ENCODE peak calls at places on chromosomes 11 and 22, in six cellular contexts. V is transverse colon, G is cardiac fibroblast, H is NB4, Y is neural crest cell, J is WTC11. K is an unnamed sample.
A peak's percentile ranks its signal among the peaks of the same experiment; 100 is the strongest.

GRCh38 chr11:99352642-99353041 is 331.9 kb downstream of the CNTN5 start:
- DNase-seq in V (no peak), G (no peak), H (no peak), Y (no peak), J (no peak), K (no peak)

GRCh38 chr11:2465201-2466068 is 20.6 kb downstream of the KCNQ1 start:
- DNase-seq in V (no peak), G (no peak), H (no peak), Y (no peak), J (no peak), K (no peak)

GRCh38 chr11:118152552-118153471 is at the start of gene SCN4B:
- DNase-seq in V (peak; percentile 53), G (peak; percentile 56), H (peak; percentile 55), Y (peak; percentile 61), J (peak; percentile 81), K (peak; percentile 62)

GRCh38 chr11:104338186-104338585 is 174.2 kb upstream of the PDGFD start:
- DNase-seq in V (no peak), G (no peak), H (no peak), Y (no peak), J (no peak), K (no peak)

GRCh38 chr11:76689861-76690260 is 19.3 kb upstream of the LRRC32 start:
- DNase-seq in V (no peak), G (no peak), H (no peak), Y (no peak), J (no peak), K (no peak)

GRCh38 chr11:127252321-127252720 is 251.8 kb upstream of the KIRREL3 start:
- DNase-seq in V (no peak), G (no peak), H (no peak), Y (no peak), J (no peak), K (no peak)

GRCh38 chr11:110003426-110003825 is 89.8 kb upstream of the ZC3H12C start:
- DNase-seq in V (peak; percentile 9), G (no peak), H (no peak), Y (no peak), J (no peak), K (no peak)

GRCh38 chr11:11263238-11264030 is 89.6 kb downstream of the CSNK2A3 start:
- DNase-seq in V (no peak), G (peak; percentile 8), H (no peak), Y (no peak), J (no peak), K (peak; percentile 16)

GRCh38 chr11:11580831-11581492 is 40.8 kb downstream of the GALNT18 start:
- DNase-seq in V (no peak), G (no peak), H (no peak), Y (no peak), J (no peak), K (no peak)

GRCh38 chr22:47219789-47220188 is 457.3 kb downstream of the TBC1D22A start:
- DNase-seq in V (no peak), G (no peak), H (no peak), Y (no peak), J (no peak), K (no peak)

GRCh38 chr22:40462195-40462988 is 92.0 kb downstream of the SGSM3 start:
- DNase-seq in V (no peak), G (no peak), H (peak; percentile 50), Y (no peak), J (no peak), K (no peak)

GRCh38 chr22:17243524-17243923 is 24.3 kb upstream of the ADA2 start:
- DNase-seq in V (peak; percentile 27), G (no peak), H (peak; percentile 52), Y (no peak), J (no peak), K (no peak)

GRCh38 chr11:109173504-109173903 is 248.5 kb upstream of the C11orf87 start:
- DNase-seq in V (no peak), G (no peak), H (no peak), Y (no peak), J (no peak), K (no peak)

GRCh38 chr22:22931557-22932270 is 44.1 kb downstream of the IGLL5 start:
- DNase-seq in V (peak; percentile 75), G (no peak), H (no peak), Y (no peak), J (no peak), K (no peak)

GRCh38 chr11:130924750-130925149 is 8.5 kb upstream of the SNX19 start:
- DNase-seq in V (no peak), G (no peak), H (no peak), Y (no peak), J (no peak), K (no peak)

GRCh38 chr11:130829801-130830562 is 86.3 kb downstream of the SNX19 start:
- DNase-seq in V (peak; percentile 28), G (peak; percentile 67), H (no peak), Y (no peak), J (no peak), K (no peak)

GRCh38 chr11:126404367-126404766 is 48.9 kb downstream of the ST3GAL4 start:
- DNase-seq in V (no peak), G (no peak), H (no peak), Y (no peak), J (no peak), K (no peak)

GRCh38 chr11:119483341-119483880 is 60.4 kb upstream of the THY1 start:
- DNase-seq in V (no peak), G (no peak), H (no peak), Y (no peak), J (no peak), K (no peak)

GRCh38 chr22:44129614-44129976 is 51.1 kb upstream of the PARVG start:
- DNase-seq in V (no peak), G (peak; percentile 16), H (no peak), Y (no peak), J (no peak), K (no peak)

GRCh38 chr11:123272565-123272964 is 77.5 kb upstream of the CLMP start:
- DNase-seq in V (no peak), G (no peak), H (no peak), Y (no peak), J (no peak), K (no peak)

GRCh38 chr11:69957849-69958248 is 120.3 kb upstream of the ANO1 start:
- DNase-seq in V (no peak), G (no peak), H (no peak), Y (no peak), J (no peak), K (no peak)

GRCh38 chr11:69956669-69957190 is 121.4 kb upstream of the ANO1 start:
- DNase-seq in V (no peak), G (no peak), H (no peak), Y (no peak), J (no peak), K (no peak)

GRCh38 chr11:69959461-69959860 is 118.7 kb upstream of the ANO1 start:
- DNase-seq in V (no peak), G (no peak), H (no peak), Y (no peak), J (no peak), K (no peak)

GRCh38 chr11:69961738-69962137 is 116.4 kb upstream of the ANO1 start:
- DNase-seq in V (no peak), G (no peak), H (no peak), Y (no peak), J (no peak), K (no peak)

DNA sequence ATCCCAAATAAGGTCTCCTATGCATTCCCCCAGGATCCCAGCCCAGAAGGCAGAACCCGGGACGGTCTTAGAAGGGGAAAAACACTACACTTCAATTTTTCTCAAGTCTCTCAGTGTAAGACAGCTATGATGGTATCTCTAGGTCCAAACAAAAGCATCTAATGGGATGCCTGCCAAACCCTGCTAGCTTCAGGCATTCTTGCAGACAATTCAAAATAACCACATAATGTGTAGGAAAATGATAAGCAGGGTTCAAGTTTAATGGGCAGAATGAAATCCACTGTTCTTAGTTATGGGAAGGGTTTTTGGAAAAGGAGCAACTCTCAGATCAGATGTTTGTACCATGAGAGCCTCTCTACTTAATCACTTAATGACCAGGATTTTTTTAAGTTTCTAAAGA is 119.8 kb upstream of the ANO1 start:
- DNase-seq in V (no peak), G (peak; percentile 57), H (no peak), Y (no peak), J (no peak), K (no peak)
- TF ChIP-seq CTCF in V (no peak), G (no peak), H (no peak), Y (no peak), J (no peak), K (no peak)

GRCh38 chr11:129277216-129277838 is 85.2 kb upstream of the ARHGAP32 start:
- DNase-seq in V (no peak), G (no peak), H (no peak), Y (no peak), J (no peak), K (no peak)

GRCh38 chr11:129279326-129280026 is 87.4 kb upstream of the ARHGAP32 start:
- DNase-seq in V (peak; percentile 84), G (peak; percentile 86), H (peak; percentile 72), Y (peak; percentile 74), J (peak; percentile 72), K (peak; percentile 84)

GRCh38 chr11:129281471-129282268 is 89.5 kb upstream of the ARHGAP32 start:
- DNase-seq in V (no peak), G (no peak), H (no peak), Y (no peak), J (no peak), K (no peak)

GRCh38 chr11:129280027-129280811 is 88.1 kb upstream of the ARHGAP32 start:
- DNase-seq in V (peak; percentile 8), G (peak; percentile 14), H (peak; percentile 26), Y (no peak), J (no peak), K (no peak)

GRCh38 chr11:129278586-129279319 is 86.6 kb upstream of the ARHGAP32 start:
- DNase-seq in V (peak; percentile 12), G (peak; percentile 27), H (peak; percentile 11), Y (peak; percentile 21), J (peak; percentile 31), K (peak; percentile 21)
- TF ChIP-seq CTCF in V (no peak), G (no peak), H (no peak), Y (no peak), J (no peak), K (no peak)

DNA sequence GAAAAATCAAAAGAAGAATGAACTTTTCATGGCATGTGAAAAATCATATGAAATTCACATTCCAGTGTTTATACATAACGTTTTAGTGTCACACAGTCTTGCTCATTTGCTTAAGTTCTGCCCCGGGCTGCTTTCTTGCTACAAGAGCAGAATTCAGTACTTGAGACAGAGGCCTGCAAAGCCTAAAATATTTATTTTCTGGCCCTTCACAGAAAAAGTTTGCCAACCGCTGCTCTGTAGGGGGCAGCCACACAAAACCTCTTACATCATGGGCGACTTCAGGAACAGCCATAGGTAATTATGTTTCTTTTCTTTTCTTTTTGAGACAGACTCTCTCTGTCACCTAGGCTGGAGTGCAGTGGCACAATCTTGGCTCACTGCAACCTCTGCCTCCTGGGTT is 1.0 kb upstream of the ATG2A start:
- DNase-seq in V (no peak), G (peak; percentile 75), H (peak; percentile 70), Y (no peak), J (no peak), K (no peak)
- TF ChIP-seq CTCF in V (peak; percentile 8), G (peak; percentile 29), H (no peak), Y (peak; percentile 20), J (no peak), K (no peak)

DNA sequence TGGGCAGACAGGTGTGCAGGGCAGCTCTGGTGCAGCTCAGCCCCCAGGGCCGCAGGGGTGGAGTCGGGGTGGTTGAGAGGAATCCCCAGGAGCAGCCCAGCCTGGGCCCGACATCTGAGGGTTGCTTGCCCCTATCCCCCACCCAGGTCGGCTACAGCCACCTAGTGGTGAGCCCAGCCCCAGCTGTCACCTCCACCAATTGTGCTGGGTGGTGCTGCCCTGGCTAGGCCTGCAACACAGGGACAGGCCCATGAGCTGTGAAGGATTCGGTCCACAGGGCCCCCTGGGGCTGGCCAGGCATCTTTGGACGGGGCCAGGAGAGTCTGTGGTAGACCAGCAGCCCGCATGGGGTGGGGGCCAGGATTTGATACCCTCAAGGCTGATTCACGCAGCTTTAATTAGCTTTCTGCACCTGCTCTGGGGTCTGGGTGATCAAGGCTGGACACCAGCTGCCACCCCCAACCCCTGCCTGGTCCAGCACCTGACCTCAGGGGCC is 29.5 kb downstream of the RTN4R start:
- DNase-seq in V (peak; percentile 44), G (no peak), H (peak; percentile 95), Y (peak; percentile 36), J (peak; percentile 89), K (peak; percentile 66)
- TF ChIP-seq CTCF in V (peak; percentile 19), G (peak; percentile 33), H (peak; percentile 67), Y (peak; percentile 63), J (peak; percentile 58), K (peak; percentile 32)

K was measured in endothelial cell.